ENCODE peak calls at places on chromosomes 12 and 14, in six cellular contexts. One of them, this sample, is unnamed.

GRCh38 chr14:97977711-97978261 is 1180.6 kb downstream of the VRK1 start:
- DNase-seq in HS-5: no peak
- DNase-seq in activated T-helper 9 cell treated with anti-CD3 and anti-CD28 coated beads, Interleukin-2, amount 50 U/mL, for 16 hours: peak; percentile 64
- DNase-seq in nucleus accumbens: peak; percentile 50
- DNase-seq in activated T-cell treated with anti-CD3 and anti-CD28 coated beads for 4 hours: peak; percentile 54
- DNase-seq in NCI-H345: peak; percentile 94
- DNase-seq in this sample: no peak

GRCh38 chr12:124568431-124569374 is 1.3 kb upstream of the NCOR2 start:
- DNase-seq in NCI-H345: no peak
- DNase-seq in nucleus accumbens: no peak
- DNase-seq in HS-5: no peak
- DNase-seq in activated T-cell treated with anti-CD3 and anti-CD28 coated beads for 4 hours: no peak
- DNase-seq in activated T-helper 9 cell treated with anti-CD3 and anti-CD28 coated beads, Interleukin-2, amount 50 U/mL, for 16 hours: no peak
- DNase-seq in this sample: peak; percentile 97

GRCh38 chr12:59005195-59005961 is 85.1 kb upstream of the LRIG3 start:
- DNase-seq in HS-5: no peak
- DNase-seq in activated T-cell treated with anti-CD3 and anti-CD28 coated beads for 4 hours: no peak
- DNase-seq in activated T-helper 9 cell treated with anti-CD3 and anti-CD28 coated beads, Interleukin-2, amount 50 U/mL, for 16 hours: no peak
- DNase-seq in NCI-H345: no peak
- DNase-seq in nucleus accumbens: no peak
- DNase-seq in this sample: no peak

GRCh38 chr14:26319139-26319864 is 278.5 kb downstream of the NOVA1 start:
- DNase-seq in activated T-helper 9 cell treated with anti-CD3 and anti-CD28 coated beads, Interleukin-2, amount 50 U/mL, for 16 hours: no peak
- DNase-seq in HS-5: no peak
- DNase-seq in NCI-H345: no peak
- DNase-seq in activated T-cell treated with anti-CD3 and anti-CD28 coated beads for 4 hours: no peak
- DNase-seq in nucleus accumbens: no peak
- DNase-seq in this sample: no peak

GRCh38 chr14:34301107-34301734 is 160.8 kb downstream of the SPTSSA start:
- DNase-seq in activated T-cell treated with anti-CD3 and anti-CD28 coated beads for 4 hours: no peak
- DNase-seq in nucleus accumbens: no peak
- DNase-seq in NCI-H345: peak; percentile 44
- DNase-seq in HS-5: no peak
- DNase-seq in activated T-helper 9 cell treated with anti-CD3 and anti-CD28 coated beads, Interleukin-2, amount 50 U/mL, for 16 hours: no peak
- DNase-seq in this sample: no peak

GRCh38 chr12:20374775-20375174 is 6.4 kb downstream of the PDE3A start:
- DNase-seq in NCI-H345: no peak
- DNase-seq in nucleus accumbens: no peak
- DNase-seq in HS-5: no peak
- DNase-seq in activated T-cell treated with anti-CD3 and anti-CD28 coated beads for 4 hours: no peak
- DNase-seq in activated T-helper 9 cell treated with anti-CD3 and anti-CD28 coated beads, Interleukin-2, amount 50 U/mL, for 16 hours: no peak
- DNase-seq in this sample: no peak

GRCh38 chr12:118371354-118372282 is 1.1 kb downstream of the TAOK3 start:
- DNase-seq in NCI-H345: no peak
- DNase-seq in nucleus accumbens: no peak
- DNase-seq in activated T-cell treated with anti-CD3 and anti-CD28 coated beads for 4 hours: no peak
- DNase-seq in activated T-helper 9 cell treated with anti-CD3 and anti-CD28 coated beads, Interleukin-2, amount 50 U/mL, for 16 hours: peak; percentile 4
- DNase-seq in HS-5: no peak
- DNase-seq in this sample: no peak

GRCh38 chr14:58243790-58244555 is 670 bp upstream of the PSMA3 start:
- DNase-seq in NCI-H345: peak; percentile 12
- DNase-seq in activated T-cell treated with anti-CD3 and anti-CD28 coated beads for 4 hours: no peak
- DNase-seq in activated T-helper 9 cell treated with anti-CD3 and anti-CD28 coated beads, Interleukin-2, amount 50 U/mL, for 16 hours: no peak
- DNase-seq in nucleus accumbens: no peak
- DNase-seq in HS-5: peak; percentile 32
- DNase-seq in this sample: no peak

GRCh38 chr12:2467447-2468195 is 327.1 kb upstream of the FKBP4 start:
- DNase-seq in nucleus accumbens: no peak
- DNase-seq in NCI-H345: no peak
- DNase-seq in activated T-helper 9 cell treated with anti-CD3 and anti-CD28 coated beads, Interleukin-2, amount 50 U/mL, for 16 hours: no peak
- DNase-seq in HS-5: no peak
- DNase-seq in activated T-cell treated with anti-CD3 and anti-CD28 coated beads for 4 hours: no peak
- DNase-seq in this sample: no peak

GRCh38 chr12:10641735-10642500 is 28.5 kb upstream of the MAGOHB start:
- DNase-seq in activated T-cell treated with anti-CD3 and anti-CD28 coated beads for 4 hours: no peak
- DNase-seq in HS-5: peak; percentile 53
- DNase-seq in activated T-helper 9 cell treated with anti-CD3 and anti-CD28 coated beads, Interleukin-2, amount 50 U/mL, for 16 hours: no peak
- DNase-seq in NCI-H345: no peak
- DNase-seq in nucleus accumbens: no peak
- DNase-seq in this sample: no peak

GRCh38 chr14:90193925-90194324 is 62.4 kb upstream of the PSMC1 start:
- DNase-seq in activated T-helper 9 cell treated with anti-CD3 and anti-CD28 coated beads, Interleukin-2, amount 50 U/mL, for 16 hours: no peak
- DNase-seq in nucleus accumbens: no peak
- DNase-seq in HS-5: no peak
- DNase-seq in activated T-cell treated with anti-CD3 and anti-CD28 coated beads for 4 hours: no peak
- DNase-seq in NCI-H345: no peak
- DNase-seq in this sample: no peak

GRCh38 chr12:46659844-46660243 is 166.0 kb downstream of the SLC38A4 start:
- DNase-seq in activated T-cell treated with anti-CD3 and anti-CD28 coated beads for 4 hours: no peak
- DNase-seq in HS-5: no peak
- DNase-seq in activated T-helper 9 cell treated with anti-CD3 and anti-CD28 coated beads, Interleukin-2, amount 50 U/mL, for 16 hours: no peak
- DNase-seq in nucleus accumbens: no peak
- DNase-seq in NCI-H345: no peak
- DNase-seq in this sample: no peak

GRCh38 chr12:1666215-1666614 is 24.7 kb upstream of the ADIPOR2 start:
- DNase-seq in HS-5: no peak
- DNase-seq in activated T-cell treated with anti-CD3 and anti-CD28 coated beads for 4 hours: no peak
- DNase-seq in NCI-H345: no peak
- DNase-seq in nucleus accumbens: no peak
- DNase-seq in activated T-helper 9 cell treated with anti-CD3 and anti-CD28 coated beads, Interleukin-2, amount 50 U/mL, for 16 hours: no peak
- DNase-seq in this sample: no peak

GRCh38 chr12:53543539-53543938 is 36.3 kb upstream of the NPFF start:
- DNase-seq in NCI-H345: peak; percentile 16
- DNase-seq in activated T-helper 9 cell treated with anti-CD3 and anti-CD28 coated beads, Interleukin-2, amount 50 U/mL, for 16 hours: peak; percentile 24
- DNase-seq in nucleus accumbens: peak; percentile 9
- DNase-seq in activated T-cell treated with anti-CD3 and anti-CD28 coated beads for 4 hours: peak; percentile 24
- DNase-seq in HS-5: no peak
- DNase-seq in this sample: peak; percentile 86

GRCh38 chr12:19652391-19652790 is 213.1 kb downstream of the AEBP2 start:
- DNase-seq in activated T-cell treated with anti-CD3 and anti-CD28 coated beads for 4 hours: no peak
- DNase-seq in activated T-helper 9 cell treated with anti-CD3 and anti-CD28 coated beads, Interleukin-2, amount 50 U/mL, for 16 hours: no peak
- DNase-seq in NCI-H345: no peak
- DNase-seq in nucleus accumbens: no peak
- DNase-seq in HS-5: no peak
- DNase-seq in this sample: no peak

GRCh38 chr12:112948806-112949205 is 10.5 kb downstream of the OAS3 start:
- DNase-seq in nucleus accumbens: no peak
- DNase-seq in activated T-cell treated with anti-CD3 and anti-CD28 coated beads for 4 hours: no peak
- DNase-seq in activated T-helper 9 cell treated with anti-CD3 and anti-CD28 coated beads, Interleukin-2, amount 50 U/mL, for 16 hours: no peak
- DNase-seq in NCI-H345: no peak
- DNase-seq in HS-5: no peak
- DNase-seq in this sample: peak; percentile 80

GRCh38 chr12:47903151-47903611 is 1.6 kb downstream of the VDR start:
- DNase-seq in activated T-cell treated with anti-CD3 and anti-CD28 coated beads for 4 hours: no peak
- DNase-seq in HS-5: no peak
- DNase-seq in NCI-H345: no peak
- DNase-seq in nucleus accumbens: no peak
- DNase-seq in activated T-helper 9 cell treated with anti-CD3 and anti-CD28 coated beads, Interleukin-2, amount 50 U/mL, for 16 hours: no peak
- DNase-seq in this sample: no peak

GRCh38 chr12:120249875-120250795 is 15.4 kb downstream of the PXN start:
- DNase-seq in activated T-cell treated with anti-CD3 and anti-CD28 coated beads for 4 hours: peak; percentile 36
- DNase-seq in HS-5: no peak
- DNase-seq in nucleus accumbens: no peak
- DNase-seq in NCI-H345: no peak
- DNase-seq in activated T-helper 9 cell treated with anti-CD3 and anti-CD28 coated beads, Interleukin-2, amount 50 U/mL, for 16 hours: no peak
- DNase-seq in this sample: no peak

GRCh38 chr14:65704412-65704811 is 291.9 kb downstream of the FUT8 start:
- DNase-seq in nucleus accumbens: no peak
- DNase-seq in NCI-H345: no peak
- DNase-seq in activated T-helper 9 cell treated with anti-CD3 and anti-CD28 coated beads, Interleukin-2, amount 50 U/mL, for 16 hours: no peak
- DNase-seq in HS-5: no peak
- DNase-seq in activated T-cell treated with anti-CD3 and anti-CD28 coated beads for 4 hours: no peak
- DNase-seq in this sample: no peak

GRCh38 chr14:105982664-105983063 is 456.3 kb downstream of the TMEM121 start:
- DNase-seq in HS-5: no peak
- DNase-seq in nucleus accumbens: no peak
- DNase-seq in NCI-H345: no peak
- DNase-seq in activated T-helper 9 cell treated with anti-CD3 and anti-CD28 coated beads, Interleukin-2, amount 50 U/mL, for 16 hours: no peak
- DNase-seq in activated T-cell treated with anti-CD3 and anti-CD28 coated beads for 4 hours: no peak
- DNase-seq in this sample: no peak

GRCh38 chr14:24959791-24960331 is 90.1 kb downstream of the STXBP6 start:
- DNase-seq in activated T-helper 9 cell treated with anti-CD3 and anti-CD28 coated beads, Interleukin-2, amount 50 U/mL, for 16 hours: no peak
- DNase-seq in activated T-cell treated with anti-CD3 and anti-CD28 coated beads for 4 hours: no peak
- DNase-seq in HS-5: no peak
- DNase-seq in nucleus accumbens: no peak
- DNase-seq in NCI-H345: no peak
- DNase-seq in this sample: no peak

GRCh38 chr12:45122776-45123380 is 72.0 kb upstream of the DBX2 start:
- DNase-seq in activated T-cell treated with anti-CD3 and anti-CD28 coated beads for 4 hours: no peak
- DNase-seq in nucleus accumbens: no peak
- DNase-seq in NCI-H345: no peak
- DNase-seq in HS-5: peak; percentile 5
- DNase-seq in activated T-helper 9 cell treated with anti-CD3 and anti-CD28 coated beads, Interleukin-2, amount 50 U/mL, for 16 hours: no peak
- DNase-seq in this sample: no peak

GRCh38 chr14:104322531-104323466 is 184.4 kb downstream of the KIF26A start:
- DNase-seq in activated T-cell treated with anti-CD3 and anti-CD28 coated beads for 4 hours: no peak
- DNase-seq in nucleus accumbens: no peak
- DNase-seq in NCI-H345: peak; percentile 54
- DNase-seq in HS-5: no peak
- DNase-seq in activated T-helper 9 cell treated with anti-CD3 and anti-CD28 coated beads, Interleukin-2, amount 50 U/mL, for 16 hours: no peak
- DNase-seq in this sample: peak; percentile 76

GRCh38 chr12:106187155-106187789 is 48.5 kb upstream of the NUAK1 start:
- DNase-seq in HS-5: no peak
- DNase-seq in NCI-H345: no peak
- DNase-seq in activated T-helper 9 cell treated with anti-CD3 and anti-CD28 coated beads, Interleukin-2, amount 50 U/mL, for 16 hours: no peak
- DNase-seq in nucleus accumbens: no peak
- DNase-seq in activated T-cell treated with anti-CD3 and anti-CD28 coated beads for 4 hours: no peak
- DNase-seq in this sample: no peak

GRCh38 chr12:124736115-124737039 is 127.3 kb downstream of the SCARB1 start:
- DNase-seq in activated T-cell treated with anti-CD3 and anti-CD28 coated beads for 4 hours: peak; percentile 50
- DNase-seq in HS-5: no peak
- DNase-seq in activated T-helper 9 cell treated with anti-CD3 and anti-CD28 coated beads, Interleukin-2, amount 50 U/mL, for 16 hours: no peak
- DNase-seq in NCI-H345: no peak
- DNase-seq in nucleus accumbens: no peak
- DNase-seq in this sample: no peak

GRCh38 chr12:123530683-123531082 is 2.8 kb downstream of the RILPL1 start:
- DNase-seq in NCI-H345: no peak
- DNase-seq in HS-5: no peak
- DNase-seq in activated T-helper 9 cell treated with anti-CD3 and anti-CD28 coated beads, Interleukin-2, amount 50 U/mL, for 16 hours: no peak
- DNase-seq in activated T-cell treated with anti-CD3 and anti-CD28 coated beads for 4 hours: no peak
- DNase-seq in nucleus accumbens: no peak
- DNase-seq in this sample: no peak

GRCh38 chr12:5912437-5913334 is 32.4 kb downstream of the ANO2 start:
- DNase-seq in nucleus accumbens: no peak
- DNase-seq in activated T-cell treated with anti-CD3 and anti-CD28 coated beads for 4 hours: no peak
- DNase-seq in activated T-helper 9 cell treated with anti-CD3 and anti-CD28 coated beads, Interleukin-2, amount 50 U/mL, for 16 hours: no peak
- DNase-seq in HS-5: no peak
- DNase-seq in NCI-H345: no peak
- DNase-seq in this sample: peak; percentile 80

GRCh38 chr12:22406622-22407021 is 72.1 kb upstream of the ST8SIA1 start:
- DNase-seq in NCI-H345: no peak
- DNase-seq in activated T-cell treated with anti-CD3 and anti-CD28 coated beads for 4 hours: no peak
- DNase-seq in activated T-helper 9 cell treated with anti-CD3 and anti-CD28 coated beads, Interleukin-2, amount 50 U/mL, for 16 hours: no peak
- DNase-seq in nucleus accumbens: no peak
- DNase-seq in HS-5: no peak
- DNase-seq in this sample: no peak

GRCh38 chr12:106841471-106842302 is 67.2 kb downstream of the RIC8B start:
- DNase-seq in HS-5: peak; percentile 23
- DNase-seq in activated T-cell treated with anti-CD3 and anti-CD28 coated beads for 4 hours: peak; percentile 6
- DNase-seq in nucleus accumbens: no peak
- DNase-seq in activated T-helper 9 cell treated with anti-CD3 and anti-CD28 coated beads, Interleukin-2, amount 50 U/mL, for 16 hours: no peak
- DNase-seq in NCI-H345: peak; percentile 50
- DNase-seq in this sample: no peak

GRCh38 chr14:98077176-98077575 is 1194.8 kb downstream of the BCL11B start:
- DNase-seq in activated T-helper 9 cell treated with anti-CD3 and anti-CD28 coated beads, Interleukin-2, amount 50 U/mL, for 16 hours: no peak
- DNase-seq in nucleus accumbens: no peak
- DNase-seq in HS-5: no peak
- DNase-seq in activated T-cell treated with anti-CD3 and anti-CD28 coated beads for 4 hours: no peak
- DNase-seq in NCI-H345: peak; percentile 12
- DNase-seq in this sample: no peak

GRCh38 chr12:121792607-121793500 is 634 bp downstream of the RHOF start:
- DNase-seq in NCI-H345: no peak
- DNase-seq in nucleus accumbens: no peak
- DNase-seq in activated T-cell treated with anti-CD3 and anti-CD28 coated beads for 4 hours: no peak
- DNase-seq in HS-5: no peak
- DNase-seq in activated T-helper 9 cell treated with anti-CD3 and anti-CD28 coated beads, Interleukin-2, amount 50 U/mL, for 16 hours: no peak
- DNase-seq in this sample: no peak

GRCh38 chr12:84741727-84742126 is 170.9 kb downstream of the SLC6A15 start:
- DNase-seq in nucleus accumbens: no peak
- DNase-seq in HS-5: no peak
- DNase-seq in activated T-helper 9 cell treated with anti-CD3 and anti-CD28 coated beads, Interleukin-2, amount 50 U/mL, for 16 hours: no peak
- DNase-seq in activated T-cell treated with anti-CD3 and anti-CD28 coated beads for 4 hours: no peak
- DNase-seq in NCI-H345: no peak
- DNase-seq in this sample: no peak

GRCh38 chr12:56766535-56766934 is 3.4 kb downstream of the HSD17B6 start:
- DNase-seq in NCI-H345: no peak
- DNase-seq in nucleus accumbens: no peak
- DNase-seq in activated T-cell treated with anti-CD3 and anti-CD28 coated beads for 4 hours: no peak
- DNase-seq in activated T-helper 9 cell treated with anti-CD3 and anti-CD28 coated beads, Interleukin-2, amount 50 U/mL, for 16 hours: no peak
- DNase-seq in HS-5: no peak
- DNase-seq in this sample: no peak

GRCh38 chr14:101711041-101711861 is 50.3 kb upstream of the PPP2R5C start:
- DNase-seq in HS-5: no peak
- DNase-seq in nucleus accumbens: no peak
- DNase-seq in activated T-cell treated with anti-CD3 and anti-CD28 coated beads for 4 hours: no peak
- DNase-seq in NCI-H345: no peak
- DNase-seq in activated T-helper 9 cell treated with anti-CD3 and anti-CD28 coated beads, Interleukin-2, amount 50 U/mL, for 16 hours: no peak
- DNase-seq in this sample: peak; percentile 75

GRCh38 chr12:72230589-72230988 is 41.6 kb upstream of the TRHDE start:
- DNase-seq in HS-5: peak; percentile 58
- DNase-seq in nucleus accumbens: no peak
- DNase-seq in activated T-cell treated with anti-CD3 and anti-CD28 coated beads for 4 hours: no peak
- DNase-seq in activated T-helper 9 cell treated with anti-CD3 and anti-CD28 coated beads, Interleukin-2, amount 50 U/mL, for 16 hours: no peak
- DNase-seq in NCI-H345: no peak
- DNase-seq in this sample: no peak